ENCODE peak calls at places on chromosomes 4 and X, in nine cellular contexts. O is Peyer's patch, I is tibial nerve, T is right lobe of liver, U is ovary, P is IMR-90, E is esophagus squamous epithelium, V is transverse colon, J is suprapubic skin. Q is an unnamed sample. For H3K4me1 and H3K36me3, the result is how much of the 10 kb centered on the place peaks cover.

GRCh38 chr4:163681208-163681821 is 186.8 kb downstream of the TMA16 start:
- DNase-seq in I (no peak), J (no peak), P (peak), T (no peak), E (no peak), U (no peak), V (no peak), O (peak), Q (no peak)

GRCh38 chrX:38247051-38247450 is 26.4 kb upstream of the SRPX start:
- DNase-seq in V (no peak), J (no peak), T (no peak), E (no peak), I (no peak), O (no peak), P (no peak), U (no peak), Q (no peak)

GRCh38 chrX:29662101-29662500 is 553.3 kb upstream of the MAGEB2 start:
- DNase-seq in O (no peak), T (no peak), I (no peak), U (no peak), P (peak), E (no peak), J (no peak), V (no peak), Q (no peak)

GRCh38 chr4:156764145-156764544 is 207.5 kb downstream of the PDGFC start:
- DNase-seq in V (no peak), J (no peak), U (no peak), E (no peak), T (no peak), P (no peak), I (no peak), O (no peak), Q (no peak)

GRCh38 chr4:161937596-161937995 is 226.2 kb downstream of the FSTL5 start:
- DNase-seq in T (no peak), E (no peak), U (no peak), V (no peak), I (no peak), O (no peak), J (no peak), P (no peak), Q (no peak)

GRCh38 chr4:15765910-15766703 is 12.0 kb upstream of the CD38 start:
- DNase-seq in I (no peak), U (no peak), J (no peak), V (peak), P (no peak), E (no peak), T (no peak), O (peak), Q (no peak)

GRCh38 chrX:29535212-29536162 is 679.9 kb upstream of the MAGEB2 start:
- DNase-seq in I (no peak), U (no peak), E (no peak), T (no peak), P (peak), O (no peak), V (no peak), J (no peak), Q (no peak)

GRCh38 chr4:73090738-73091137 is 21.2 kb upstream of the COX18 start:
- DNase-seq in O (no peak), I (no peak), T (no peak), U (no peak), J (no peak), V (no peak), P (no peak), E (no peak), Q (no peak)

GRCh38 chrX:8741981-8742380 is 10.0 kb upstream of the ANOS1 start:
- DNase-seq in I (no peak), V (no peak), J (no peak), T (no peak), U (no peak), P (no peak), O (no peak), E (no peak), Q (no peak)

GRCh38 chrX:149683966-149684730 is 27.7 kb upstream of the MAGEA11 start:
- DNase-seq in P (no peak), V (no peak), E (no peak), U (no peak), J (no peak), I (no peak), T (no peak), O (no peak), Q (no peak)

GRCh38 chr4:87354168-87355102 is 31.8 kb upstream of the HSD17B13 start:
- DNase-seq in T (no peak), I (no peak), O (no peak), U (no peak), V (no peak), J (no peak), E (no peak), P (peak), Q (no peak)

GRCh38 chr4:19615086-19615689 is 636.5 kb upstream of the SLIT2 start:
- DNase-seq in E (no peak), J (no peak), T (peak), P (no peak), U (no peak), I (no peak), V (no peak), O (no peak), Q (no peak)

GRCh38 chrX:2664497-2664896 is 26.6 kb upstream of the CD99 start:
- DNase-seq in J (no peak), V (no peak), O (no peak), T (no peak), P (peak), U (peak), E (no peak), I (peak), Q (no peak)

GRCh38 chr4:66357316-66357715 is 687.0 kb upstream of the EPHA5 start:
- DNase-seq in U (no peak), T (no peak), I (no peak), V (no peak), J (no peak), E (no peak), P (peak), O (no peak), Q (no peak)

GRCh38 chr4:139824882-139825522 is 159.4 kb downstream of the MGST2 start:
- DNase-seq in P (no peak), U (no peak), O (no peak), T (no peak), J (no peak), I (no peak), E (no peak), V (no peak), Q (no peak)

GRCh38 chrX:10900585-10901289 is 210.4 kb upstream of the HCCS start:
- DNase-seq in E (no peak), P (peak), J (no peak), U (no peak), V (no peak), T (no peak), O (no peak), I (no peak), Q (no peak)

GRCh38 chr4:3481113-3481531 is 18.0 kb downstream of the DOK7 start:
- DNase-seq in T (no peak), P (no peak), U (no peak), I (no peak), E (no peak), V (no peak), O (no peak), J (no peak), Q (no peak)

GRCh38 chr4:121998024-121998423 is 46.2 kb upstream of the TRPC3 start:
- DNase-seq in E (no peak), O (no peak), U (no peak), J (no peak), I (no peak), T (no peak), V (no peak), P (no peak), Q (no peak)

GRCh38 chrX:71909956-71910355 is 689 bp upstream of the NHSL2 start:
- DNase-seq in V (no peak), U (no peak), O (no peak), J (no peak), E (no peak), I (peak), T (no peak), P (no peak), Q (no peak)

GRCh38 chr4:132269303-132269990 is 879.6 kb upstream of the PCDH10 start:
- DNase-seq in V (no peak), T (no peak), E (no peak), U (no peak), P (no peak), J (no peak), O (no peak), I (no peak), Q (no peak)

GRCh38 chrX:34884693-34885277 is 57.8 kb upstream of the FAM47B start:
- DNase-seq in V (no peak), P (peak), I (no peak), U (no peak), O (no peak), E (no peak), T (no peak), J (no peak), Q (no peak)

GRCh38 chrX:114073926-114074325 is 510.0 kb upstream of the HTR2C start:
- DNase-seq in U (no peak), E (no peak), T (no peak), P (no peak), V (no peak), J (no peak), I (no peak), O (no peak), Q (no peak)

GRCh38 chrX:155188786-155189185 is 27.5 kb upstream of the VBP1 start:
- DNase-seq in E (no peak), V (no peak), T (no peak), I (no peak), O (no peak), U (no peak), P (no peak), J (no peak), Q (no peak)

GRCh38 chrX:153448556-153449280 is 2.9 kb upstream of the TREX2 start:
- DNase-seq in I (no peak), T (no peak), U (no peak), O (peak), E (no peak), P (no peak), J (no peak), V (no peak), Q (no peak)

GRCh38 chrX:49190783-49191032 is 4.5 kb upstream of the PRICKLE3 start:
- DNase-seq in U (no peak), I (peak), V (no peak), O (no peak), T (no peak), P (no peak), J (peak), E (no peak), Q (no peak)
- TF ChIP-seq POLR2A in U (peak), I (no peak), V (peak), O (peak), T (peak), P (no peak), J (no peak), E (peak), Q (no peak)

DNA sequence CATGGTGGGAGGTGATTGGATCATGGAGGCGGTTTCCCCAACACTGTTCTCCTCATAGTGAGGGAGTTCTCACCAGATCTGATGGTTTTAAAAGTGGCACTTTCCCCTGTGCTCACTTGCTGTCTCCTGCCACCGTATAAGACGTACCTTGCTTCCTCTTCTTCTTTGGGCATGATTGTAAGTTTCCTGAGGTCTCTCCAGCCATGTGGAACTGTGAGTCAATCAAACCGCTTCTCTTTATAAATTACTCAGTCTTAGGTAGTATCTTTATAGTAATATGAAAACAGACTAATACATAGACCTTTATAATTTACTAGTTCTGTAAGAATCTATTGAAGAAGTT is 82.5 kb upstream of the PITX2 start:
- DNase-seq in P (no peak), J (no peak), V (no peak), T (no peak), U (no peak), E (no peak), I (no peak), O (no peak), Q (no peak)
- H3K4me1 ChIP-seq in P (under half), J (under half), V (under half), T (under half), U (under half), E (under half), I (under half), O (under half), Q (under half)

GRCh38 chr4:158814207-158814606 is 45.4 kb downstream of the FNIP2 start:
- DNase-seq in O (no peak), V (no peak), T (no peak), P (no peak), E (no peak), I (no peak), J (no peak), U (no peak), Q (no peak)

GRCh38 chr4:158812133-158812532 is 43.3 kb downstream of the FNIP2 start:
- DNase-seq in T (no peak), I (no peak), V (no peak), E (no peak), O (no peak), P (no peak), U (no peak), J (no peak), Q (no peak)

GRCh38 chr4:158812543-158812942 is 43.7 kb downstream of the FNIP2 start:
- DNase-seq in U (no peak), I (no peak), P (no peak), O (no peak), E (no peak), J (no peak), V (no peak), T (no peak), Q (no peak)

GRCh38 chr4:158811704-158812103 is 42.9 kb downstream of the FNIP2 start:
- DNase-seq in P (no peak), I (no peak), U (no peak), T (no peak), V (peak), E (no peak), J (no peak), O (no peak), Q (peak)

DNA sequence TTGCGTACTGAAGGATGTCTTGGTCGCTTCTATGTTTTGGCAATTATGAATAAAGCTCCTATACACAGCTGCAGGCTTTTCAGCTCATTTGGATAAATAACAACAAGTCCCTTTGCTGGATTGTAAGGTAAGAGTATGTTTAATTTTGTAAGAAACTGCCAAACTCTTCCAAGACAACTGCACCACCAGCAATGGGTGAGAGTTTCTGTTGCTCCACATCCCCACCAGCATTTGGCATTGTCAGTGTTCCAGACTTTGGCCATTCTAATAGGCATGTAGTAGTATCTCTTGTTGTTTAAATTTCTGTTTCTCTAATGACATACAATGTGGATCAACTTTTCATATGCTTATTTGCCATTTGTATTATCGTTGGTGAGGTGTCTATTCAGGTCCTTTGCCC is 44.3 kb downstream of the FNIP2 start:
- DNase-seq in O (no peak), P (no peak), I (no peak), T (no peak), J (no peak), V (no peak), E (no peak), U (no peak), Q (no peak)
- H3K36me3 ChIP-seq in O (under half), P (under half), I (under half), T (under half), J (under half), V (under half), E (under half), U (under half), Q (under half)

DNA sequence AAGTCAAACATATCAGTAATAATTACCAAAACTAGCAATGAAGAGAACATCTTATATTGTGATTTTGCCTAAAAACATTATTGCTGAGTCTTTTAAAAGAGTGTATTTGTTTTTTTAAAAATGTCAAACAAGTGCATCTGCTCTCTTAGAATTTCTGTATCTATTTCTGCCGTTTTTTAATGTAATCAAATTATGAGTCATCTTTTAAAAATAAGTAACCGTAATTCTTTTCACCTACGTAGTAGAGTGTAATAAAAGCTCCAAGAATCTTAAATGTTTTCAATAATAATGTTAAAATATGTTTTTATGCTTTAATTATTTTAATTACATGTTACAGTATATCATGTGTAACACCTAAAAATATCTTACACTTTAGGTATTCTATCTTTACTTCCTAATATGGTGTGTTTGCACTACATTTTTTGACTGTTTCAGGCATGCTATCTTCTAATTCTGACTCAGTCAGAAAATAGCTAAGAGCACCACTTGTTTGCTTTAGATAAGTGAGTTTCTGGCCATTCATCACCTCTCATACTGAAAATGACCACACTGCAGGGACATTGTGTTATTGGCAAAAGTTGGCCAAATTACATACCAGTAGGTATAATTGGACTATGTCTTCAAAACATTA is 368.5 kb downstream of the PCDH7 start:
- DNase-seq in P (peak), J (no peak), I (no peak), O (no peak), T (no peak), U (no peak), V (no peak), E (no peak), Q (no peak)
- TF ChIP-seq POLR2A in P (no peak), J (no peak), I (no peak), O (no peak), T (no peak), U (no peak), V (no peak), E (no peak), Q (no peak)

DNA sequence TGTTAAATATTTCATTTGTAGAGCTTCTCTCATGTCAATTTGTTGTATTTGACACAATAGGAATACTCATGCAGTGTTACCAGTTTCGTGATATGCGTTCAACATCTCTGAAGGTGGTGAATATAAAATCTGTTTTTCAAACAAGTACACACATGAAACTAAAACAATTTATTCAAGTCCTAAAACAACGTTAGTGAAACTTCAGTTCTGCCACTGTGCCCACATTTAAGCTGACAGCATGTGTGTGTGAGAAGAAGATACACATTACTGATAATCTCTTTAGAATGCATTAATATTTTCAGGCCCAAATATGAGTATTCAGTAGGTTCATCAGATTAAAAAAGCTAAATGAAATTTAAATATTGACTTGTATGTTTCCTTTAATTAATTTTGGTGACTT is 21.7 kb downstream of the GAB1 start:
- DNase-seq in V (no peak), I (no peak), J (no peak), E (no peak), T (no peak), O (no peak), U (no peak), P (no peak), Q (no peak)
- H3K4me1 ChIP-seq in V (half or more), I (half or more), J (half or more), E (half or more), T (under half), O (under half), U (under half), P (under half), Q (half or more)

GRCh38 chr4:7027284-7027683 is 15.9 kb upstream of the TADA2B start:
- DNase-seq in I (no peak), O (no peak), T (no peak), U (no peak), P (no peak), E (no peak), V (no peak), J (no peak), Q (no peak)

GRCh38 chr4:7027913-7028312 is 15.3 kb upstream of the TADA2B start:
- DNase-seq in P (no peak), U (no peak), T (no peak), E (no peak), O (no peak), J (no peak), I (no peak), V (no peak), Q (no peak)

GRCh38 chr4:7029921-7030320 is 13.3 kb upstream of the TADA2B start:
- DNase-seq in J (no peak), U (no peak), V (no peak), E (no peak), P (no peak), T (no peak), O (no peak), I (no peak), Q (no peak)

GRCh38 chr4:7030856-7031255 is 12.3 kb upstream of the TADA2B start:
- DNase-seq in O (no peak), I (no peak), T (no peak), J (no peak), E (no peak), P (no peak), U (no peak), V (no peak), Q (no peak)

DNA sequence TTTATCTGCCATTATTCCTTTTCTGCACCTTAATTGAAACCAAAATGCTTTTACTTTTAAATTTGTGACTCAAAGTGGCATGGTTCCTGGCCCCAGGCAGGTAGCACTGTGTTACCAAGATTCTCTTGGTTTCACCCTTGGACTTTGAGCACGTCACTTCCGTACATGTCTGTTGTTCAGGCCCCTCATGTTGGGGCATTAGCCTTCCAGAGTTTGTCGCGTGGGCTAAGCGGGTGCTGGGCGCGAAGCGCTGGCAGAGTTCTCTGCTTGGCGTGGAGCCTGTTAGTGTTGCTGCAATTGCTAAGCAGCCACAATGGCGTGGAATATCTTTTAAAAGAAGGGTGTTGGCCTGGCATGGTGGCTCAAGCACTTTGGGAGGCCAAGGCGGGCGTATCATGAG is 14.0 kb upstream of the TADA2B start:
- DNase-seq in T (peak), J (no peak), P (no peak), I (no peak), V (no peak), O (no peak), E (no peak), U (no peak), Q (no peak)
- H3K36me3 ChIP-seq in T (under half), J (half or more), P (half or more), I (under half), V (under half), O (half or more), E (half or more), U (under half), Q (half or more)

GRCh38 chrX:118345401-118346257 is at the start of gene WDR44:
- DNase-seq in V (peak), U (peak), I (peak), J (peak), O (peak), E (peak), P (peak), T (peak), Q (peak)
- TF ChIP-seq POLR2A in V (peak), U (peak), I (peak), J (no peak), O (peak), E (peak), P (peak), T (peak), Q (no peak)

GRCh38 chr4:13984996-13985780 is 357.7 kb upstream of the BOD1L1 start:
- DNase-seq in U (no peak), O (no peak), V (no peak), I (no peak), T (no peak), E (no peak), J (no peak), P (peak), Q (no peak)
- H3K4me1 ChIP-seq in U (under half), O (under half), V (under half), I (under half), T (under half), E (under half), J (under half), P (under half), Q (under half)